ENCODE peak calls at places on chromosomes 2 and 18, in six cellular contexts. R is GM12878, Y is vagina, A is stomach, X is suprapubic skin, O is transverse colon. Z is an unnamed sample.

GRCh38 chr2:84940088-84940470 is 30.9 kb upstream of the KCMF1 start:
- DNase-seq in R (no peak), Y (no peak), A (no peak), X (no peak), O (no peak), Z (no peak)

GRCh38 chr2:3411103-3411502 is 31.6 kb downstream of the TRAPPC12 start:
- DNase-seq in R (no peak), Y (no peak), A (no peak), X (no peak), O (no peak), Z (no peak)

GRCh38 chr2:209907746-209908145 is 94.7 kb upstream of the RPE start:
- DNase-seq in R (no peak), Y (no peak), A (no peak), X (no peak), O (no peak), Z (no peak)

GRCh38 chr2:32422133-32422532 is 65.3 kb downstream of the BIRC6 start:
- DNase-seq in R (no peak), Y (no peak), A (no peak), X (no peak), O (no peak), Z (no peak)

GRCh38 chr2:236120006-236120740 is 48.0 kb downstream of the GBX2 start:
- DNase-seq in R (no peak), Y (no peak), A (no peak), X (no peak), O (no peak), Z (peak)

GRCh38 chr2:37629529-37629928 is 41.9 kb downstream of the CDC42EP3 start:
- DNase-seq in R (no peak), Y (no peak), A (no peak), X (no peak), O (no peak), Z (no peak)

GRCh38 chr2:101518470-101519172 is 43.7 kb upstream of the RFX8 start:
- DNase-seq in R (no peak), Y (no peak), A (peak), X (no peak), O (peak), Z (no peak)

GRCh38 chr2:174778479-174778962 is 14.2 kb upstream of the CHRNA1 start:
- DNase-seq in R (peak), Y (no peak), A (no peak), X (no peak), O (peak), Z (peak)

GRCh38 chr2:44740678-44741077 is 200.8 kb upstream of the SIX3 start:
- DNase-seq in R (no peak), Y (no peak), A (peak), X (no peak), O (peak), Z (no peak)

GRCh38 chr18:332007-332406 is 64.2 kb upstream of the THOC1 start:
- DNase-seq in R (no peak), Y (no peak), A (no peak), X (no peak), O (peak), Z (no peak)

GRCh38 chr2:86025976-86026743 is 79.5 kb downstream of the POLR1A start:
- DNase-seq in R (no peak), Y (no peak), A (no peak), X (no peak), O (no peak), Z (no peak)

GRCh38 chr2:29632018-29632417 is 289.4 kb downstream of the ALK start:
- DNase-seq in R (no peak), Y (peak), A (no peak), X (no peak), O (no peak), Z (no peak)

GRCh38 chr2:191296083-191297006 is 51.1 kb downstream of the MYO1B start:
- DNase-seq in R (no peak), Y (no peak), A (no peak), X (no peak), O (no peak), Z (no peak)

GRCh38 chr18:73945130-73945792 is 202.4 kb downstream of the FBXO15 start:
- DNase-seq in R (no peak), Y (no peak), A (no peak), X (no peak), O (no peak), Z (no peak)

GRCh38 chr2:241560883-241561474 is 2.4 kb downstream of the BOK start:
- DNase-seq in R (no peak), Y (no peak), A (peak), X (no peak), O (no peak), Z (no peak)

GRCh38 chr2:158095912-158096311 is 5.8 kb upstream of the UPP2 start:
- DNase-seq in R (no peak), Y (no peak), A (no peak), X (no peak), O (no peak), Z (no peak)

GRCh38 chr2:74481961-74482800 is 617 bp downstream of the CCDC142 start:
- DNase-seq in R (no peak), Y (no peak), A (no peak), X (no peak), O (peak), Z (peak)

GRCh38 chr2:38619458-38620164 is 16.9 kb upstream of the HNRNPLL start:
- DNase-seq in R (no peak), Y (no peak), A (no peak), X (no peak), O (no peak), Z (no peak)

GRCh38 chr2:173607601-173608311 is 253.1 kb downstream of the CDCA7 start:
- DNase-seq in R (no peak), Y (no peak), A (no peak), X (no peak), O (no peak), Z (no peak)

GRCh38 chr18:43571078-43571689 is 293.9 kb upstream of the SYT4 start:
- DNase-seq in R (no peak), Y (no peak), A (peak), X (no peak), O (no peak), Z (no peak)

GRCh38 chr18:43570593-43570992 is 293.3 kb upstream of the SYT4 start:
- DNase-seq in R (no peak), Y (no peak), A (no peak), X (no peak), O (no peak), Z (no peak)

GRCh38 chr18:43574974-43575373 is 297.7 kb upstream of the SYT4 start:
- DNase-seq in R (no peak), Y (no peak), A (no peak), X (no peak), O (no peak), Z (no peak)

DNA sequence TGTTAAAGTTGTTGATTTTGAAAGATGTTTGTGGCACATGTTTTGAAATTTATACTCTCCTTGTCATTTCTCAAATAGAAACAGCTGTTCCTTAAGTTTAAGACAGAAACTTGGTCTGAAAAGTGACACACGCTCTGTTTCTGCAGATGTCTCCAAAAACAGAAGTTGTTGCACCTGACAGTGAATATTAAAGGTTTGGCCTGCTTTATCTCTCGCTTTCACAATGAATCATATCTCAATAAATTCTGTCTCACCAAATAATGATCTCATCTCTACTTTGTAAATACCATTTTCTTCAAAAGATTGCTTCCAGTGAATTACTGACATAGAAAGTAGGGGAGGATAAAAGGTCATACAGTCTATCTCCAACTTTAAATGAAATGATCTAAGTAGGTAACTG is 294.9 kb upstream of the SYT4 start:
- DNase-seq in R (no peak), Y (no peak), A (no peak), X (no peak), O (no peak), Z (no peak)
- H3K27ac ChIP-seq in R (no peak), Y (no peak), A (no peak), X (no peak), O (no peak), Z (no peak)

DNA sequence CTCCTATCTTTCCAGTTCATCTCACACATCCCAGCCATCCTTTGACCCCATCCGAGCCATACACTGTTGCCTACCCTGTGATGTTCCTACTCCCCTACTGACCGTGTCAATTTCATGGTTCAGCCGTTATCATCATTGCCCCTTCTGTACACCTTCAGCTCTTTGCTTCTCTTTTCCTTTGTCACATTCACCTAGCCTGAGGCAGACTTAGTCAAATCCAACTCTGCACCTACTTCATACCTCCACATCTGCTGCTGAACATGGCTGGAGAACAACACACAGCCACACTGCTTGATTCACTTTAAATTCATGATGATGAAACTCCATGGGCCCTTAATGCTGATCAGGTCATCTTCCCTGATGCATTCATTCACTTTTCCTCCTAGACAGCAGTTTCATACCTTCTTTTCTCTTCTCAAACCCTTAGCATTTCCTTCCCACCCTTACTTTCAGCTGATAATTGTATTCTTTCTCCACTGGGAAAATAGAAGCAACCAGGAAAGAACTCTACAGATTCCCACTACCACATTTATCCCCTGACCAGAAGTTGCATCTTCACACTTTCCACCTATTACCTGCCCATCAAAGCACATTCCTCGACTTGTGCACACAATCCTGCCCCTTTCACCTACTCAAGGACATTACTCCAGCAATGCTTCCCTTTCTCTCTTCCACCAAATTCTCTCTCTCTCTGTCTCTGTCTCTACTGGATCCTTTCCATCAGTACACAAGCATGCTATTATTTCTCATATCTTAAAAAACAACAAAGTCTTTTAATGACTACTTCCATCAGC is 59.6 kb downstream of the PKDCC start:
- DNase-seq in R (no peak), Y (peak), A (no peak), X (no peak), O (no peak), Z (no peak)
- H3K4me3 ChIP-seq in R (no peak), Y (no peak), A (no peak), X (no peak), O (no peak), Z (no peak)

GRCh38 chr2:171158790-171159325 is 1.8 kb downstream of the TLK1 start:
- DNase-seq in R (no peak), Y (no peak), A (no peak), X (no peak), O (no peak), Z (no peak)
- TF ChIP-seq POLR2AphosphoS5 in R (no peak), Y (no peak), A (no peak), X (no peak), O (no peak), Z (no peak)

DNA sequence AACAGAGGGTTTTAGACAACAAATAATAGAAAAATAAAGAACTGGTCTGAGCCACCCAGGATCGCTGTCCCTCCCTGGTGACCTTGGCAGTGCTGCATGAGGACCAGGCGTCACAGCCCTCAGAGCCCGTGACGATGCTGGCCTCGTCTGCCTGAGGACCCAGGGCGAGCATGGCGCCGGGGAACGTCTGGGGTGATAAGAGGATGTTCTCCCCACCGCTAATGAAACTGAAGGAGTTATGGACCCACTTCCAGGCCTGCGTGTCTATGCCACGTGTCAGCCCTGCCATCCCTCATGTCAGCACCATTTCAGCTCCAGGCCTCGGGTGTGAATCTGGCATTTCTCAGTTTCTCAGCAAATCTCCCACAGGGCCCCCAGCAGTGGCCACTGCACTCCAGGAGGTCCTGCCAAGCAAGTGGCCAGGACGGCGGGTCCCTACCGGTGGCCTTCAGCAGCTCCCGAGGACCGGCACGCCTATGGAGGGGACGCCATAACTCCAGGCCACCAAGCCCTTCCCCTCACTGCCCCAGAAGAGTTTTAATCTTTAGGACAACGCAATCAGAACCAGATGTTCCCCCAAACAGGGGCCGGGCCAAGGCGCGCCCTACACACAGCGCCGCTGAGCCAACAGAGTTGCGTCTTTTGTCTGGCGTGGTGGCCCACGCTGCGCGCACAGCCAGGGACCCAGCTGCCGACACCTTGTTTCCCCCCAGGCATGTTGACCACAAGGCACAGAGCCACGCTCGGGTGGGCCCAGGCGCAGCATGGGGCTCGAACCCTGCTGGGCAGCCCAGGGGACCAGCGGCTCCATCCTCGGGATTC is 179.8 kb downstream of the TWIST2 start:
- DNase-seq in R (no peak), Y (no peak), A (no peak), X (no peak), O (no peak), Z (no peak)
- H3K27ac ChIP-seq in R (no peak), Y (no peak), A (no peak), X (peak), O (no peak), Z (no peak)

Z was measured in upper lobe of left lung.